ENCODE peak calls at places on chromosomes 7 and 10, in four cellular contexts. One of them, this sample, is unnamed.
A peak's percentile ranks its signal among the peaks of the same experiment; 100 is the strongest.

GRCh38 chr10:107409517-107409916 is 245.0 kb upstream of the SORCS1 start:
- DNase-seq in GM12878: no peak
- DNase-seq in PC-3: peak; percentile 49
- DNase-seq in astrocyte: peak; percentile 1
- DNase-seq in this sample: no peak

GRCh38 chr10:1061930-1062769 is 6.0 kb downstream of the WDR37 start:
- DNase-seq in PC-3: no peak
- DNase-seq in astrocyte: peak; percentile 85
- DNase-seq in GM12878: no peak
- DNase-seq in this sample: no peak

GRCh38 chr7:2493205-2493604 is 17.0 kb upstream of the GRIFIN start:
- DNase-seq in PC-3: no peak
- DNase-seq in astrocyte: no peak
- DNase-seq in GM12878: no peak
- DNase-seq in this sample: no peak

GRCh38 chr10:102208311-102209035 is 17.6 kb upstream of the ELOVL3 start:
- DNase-seq in astrocyte: peak; percentile 38
- DNase-seq in GM12878: no peak
- DNase-seq in PC-3: no peak
- DNase-seq in this sample: no peak

GRCh38 chr10:17533731-17534130 is 79.3 kb upstream of the ST8SIA6 start:
- DNase-seq in astrocyte: peak; percentile 73
- DNase-seq in GM12878: no peak
- DNase-seq in PC-3: no peak
- DNase-seq in this sample: no peak

GRCh38 chr7:47407136-47407535 is 174.8 kb downstream of the TNS3 start:
- DNase-seq in PC-3: no peak
- DNase-seq in astrocyte: no peak
- DNase-seq in GM12878: no peak
- DNase-seq in this sample: no peak

GRCh38 chr7:24152356-24152755 is 131.6 kb upstream of the NPY start:
- DNase-seq in astrocyte: no peak
- DNase-seq in GM12878: no peak
- DNase-seq in PC-3: peak; percentile 59
- DNase-seq in this sample: no peak

GRCh38 chr7:140774371-140774770 is 77.9 kb downstream of the NDUFB2 start:
- DNase-seq in PC-3: no peak
- DNase-seq in astrocyte: no peak
- DNase-seq in GM12878: no peak
- DNase-seq in this sample: no peak

GRCh38 chr10:105914432-105914831 is 1250.1 kb downstream of the SORCS1 start:
- DNase-seq in PC-3: no peak
- DNase-seq in astrocyte: no peak
- DNase-seq in GM12878: no peak
- DNase-seq in this sample: no peak

GRCh38 chr7:51223505-51223904 is 93.1 kb downstream of the COBL start:
- DNase-seq in astrocyte: no peak
- DNase-seq in GM12878: no peak
- DNase-seq in PC-3: no peak
- DNase-seq in this sample: no peak

GRCh38 chr7:143910473-143911248 is 8.7 kb upstream of the TCAF1 start:
- DNase-seq in PC-3: no peak
- DNase-seq in GM12878: no peak
- DNase-seq in astrocyte: no peak
- DNase-seq in this sample: no peak

GRCh38 chr7:145557805-145558204 is 558.8 kb upstream of the CNTNAP2 start:
- DNase-seq in astrocyte: no peak
- DNase-seq in GM12878: no peak
- DNase-seq in PC-3: no peak
- DNase-seq in this sample: no peak

GRCh38 chr10:45404770-45405120 is 30.7 kb downstream of the ALOX5 start:
- DNase-seq in PC-3: no peak
- DNase-seq in GM12878: no peak
- DNase-seq in astrocyte: no peak
- DNase-seq in this sample: no peak

GRCh38 chr7:148791506-148791905 is 92.6 kb downstream of the EZH2 start:
- DNase-seq in astrocyte: no peak
- DNase-seq in GM12878: no peak
- DNase-seq in PC-3: no peak
- DNase-seq in this sample: no peak

GRCh38 chr7:139772115-139772514 is 5.7 kb downstream of the HIPK2 start:
- DNase-seq in astrocyte: no peak
- DNase-seq in PC-3: peak; percentile 19
- DNase-seq in GM12878: no peak
- DNase-seq in this sample: no peak

GRCh38 chr10:100286051-100287033 is at the start of gene BLOC1S2:
- DNase-seq in PC-3: peak; percentile 83
- DNase-seq in GM12878: peak; percentile 61
- DNase-seq in astrocyte: peak; percentile 89
- DNase-seq in this sample: peak; percentile 69

GRCh38 chr7:26492816-26493215 is 201.2 kb downstream of the SNX10 start:
- DNase-seq in PC-3: no peak
- DNase-seq in GM12878: no peak
- DNase-seq in astrocyte: no peak
- DNase-seq in this sample: no peak

GRCh38 chr10:98450618-98451017 is 3.9 kb upstream of the HPS1 start:
- DNase-seq in astrocyte: no peak
- DNase-seq in PC-3: no peak
- DNase-seq in GM12878: no peak
- DNase-seq in this sample: no peak

GRCh38 chr7:31642681-31643115 is 44.3 kb upstream of the PPP1R17 start:
- DNase-seq in astrocyte: no peak
- DNase-seq in GM12878: no peak
- DNase-seq in PC-3: no peak
- DNase-seq in this sample: no peak

GRCh38 chr10:23081156-23081833 is 14.1 kb upstream of the MSRB2 start:
- DNase-seq in GM12878: no peak
- DNase-seq in PC-3: peak; percentile 47
- DNase-seq in astrocyte: no peak
- DNase-seq in this sample: no peak

GRCh38 chr7:101924171-101924570 is 106.7 kb downstream of the CUX1 start:
- DNase-seq in GM12878: no peak
- DNase-seq in astrocyte: peak; percentile 83
- DNase-seq in PC-3: peak; percentile 88
- DNase-seq in this sample: no peak

GRCh38 chr10:4770766-4771553 is 55.0 kb upstream of the AKR1E2 start:
- DNase-seq in astrocyte: peak; percentile 96
- DNase-seq in PC-3: peak; percentile 83
- DNase-seq in GM12878: no peak
- DNase-seq in this sample: peak; percentile 79

GRCh38 chr10:70761031-70761601 is 24.1 kb downstream of the TBATA start:
- DNase-seq in astrocyte: no peak
- DNase-seq in PC-3: peak; percentile 68
- DNase-seq in GM12878: no peak
- DNase-seq in this sample: no peak

GRCh38 chr10:114045738-114046458 is 2.2 kb downstream of the ADRB1 start:
- DNase-seq in GM12878: no peak
- DNase-seq in astrocyte: no peak
- DNase-seq in PC-3: no peak
- DNase-seq in this sample: no peak

GRCh38 chr7:107966701-107967100 is 36.3 kb downstream of the LAMB1 start:
- DNase-seq in astrocyte: peak; percentile 94
- DNase-seq in GM12878: no peak
- DNase-seq in PC-3: peak; percentile 89
- DNase-seq in this sample: no peak

GRCh38 chr10:91551856-91552255 is 81.0 kb downstream of the PPP1R3C start:
- DNase-seq in PC-3: peak; percentile 40
- DNase-seq in GM12878: no peak
- DNase-seq in astrocyte: peak; percentile 47
- DNase-seq in this sample: no peak

GRCh38 chr10:79078367-79079073 is 9.8 kb downstream of the ZMIZ1 start:
- DNase-seq in PC-3: no peak
- DNase-seq in astrocyte: no peak
- DNase-seq in GM12878: no peak
- DNase-seq in this sample: no peak

GRCh38 chr7:81534996-81535395 is 234.9 kb downstream of the HGF start:
- DNase-seq in GM12878: no peak
- DNase-seq in PC-3: no peak
- DNase-seq in astrocyte: peak; percentile 20
- DNase-seq in this sample: no peak

GRCh38 chr7:8378349-8379019 is 54.9 kb upstream of the NXPH1 start:
- DNase-seq in PC-3: no peak
- DNase-seq in astrocyte: no peak
- DNase-seq in GM12878: no peak
- DNase-seq in this sample: no peak

GRCh38 chr10:89327803-89328441 is at the start of gene IFIT3:
- DNase-seq in astrocyte: peak; percentile 95
- DNase-seq in PC-3: peak; percentile 80
- DNase-seq in GM12878: peak; percentile 62
- DNase-seq in this sample: no peak

GRCh38 chr7:131335639-131336400 is 8.1 kb downstream of the MKLN1 start:
- DNase-seq in PC-3: no peak
- DNase-seq in astrocyte: no peak
- DNase-seq in GM12878: no peak
- DNase-seq in this sample: no peak

GRCh38 chr10:2891073-2891769 is 176.1 kb upstream of the PFKP start:
- DNase-seq in PC-3: no peak
- DNase-seq in GM12878: no peak
- DNase-seq in astrocyte: no peak
- DNase-seq in this sample: no peak

GRCh38 chr10:96130326-96130758 is 245 bp downstream of the ZNF518A start:
- DNase-seq in PC-3: peak; percentile 7
- DNase-seq in astrocyte: peak; percentile 77
- DNase-seq in GM12878: no peak
- DNase-seq in this sample: no peak

DNA sequence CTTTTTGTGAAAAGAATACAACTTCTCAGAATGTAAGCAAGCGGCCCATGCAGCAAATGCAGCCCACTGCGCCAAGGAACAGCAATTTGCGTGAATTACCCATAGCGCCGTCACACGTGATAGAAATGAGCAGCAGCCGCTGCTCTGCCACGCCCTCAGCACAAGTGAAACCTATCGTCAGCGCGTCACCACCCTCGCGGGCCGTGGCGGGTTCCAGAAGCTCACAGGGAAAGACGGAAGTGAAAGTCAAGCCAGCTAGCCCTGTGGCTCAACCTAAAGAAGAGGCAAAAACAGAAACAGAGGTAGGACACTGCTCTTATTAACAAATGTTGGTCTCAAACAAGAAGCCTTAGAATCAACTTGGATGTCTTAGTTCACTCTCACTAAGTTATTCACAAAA is 70.5 kb downstream of the SHH start:
- DNase-seq in GM12878: no peak
- DNase-seq in PC-3: no peak
- DNase-seq in astrocyte: no peak
- DNase-seq in this sample: no peak
- H3K36me3 ChIP-seq in GM12878: peaks cover 18% of the 10 kb centered on the region
- H3K36me3 ChIP-seq in PC-3: peaks cover 61% of the 10 kb centered on the region
- H3K36me3 ChIP-seq in astrocyte: peaks cover 34% of the 10 kb centered on the region
- H3K36me3 ChIP-seq in this sample: peaks cover 16% of the 10 kb centered on the region

DNA sequence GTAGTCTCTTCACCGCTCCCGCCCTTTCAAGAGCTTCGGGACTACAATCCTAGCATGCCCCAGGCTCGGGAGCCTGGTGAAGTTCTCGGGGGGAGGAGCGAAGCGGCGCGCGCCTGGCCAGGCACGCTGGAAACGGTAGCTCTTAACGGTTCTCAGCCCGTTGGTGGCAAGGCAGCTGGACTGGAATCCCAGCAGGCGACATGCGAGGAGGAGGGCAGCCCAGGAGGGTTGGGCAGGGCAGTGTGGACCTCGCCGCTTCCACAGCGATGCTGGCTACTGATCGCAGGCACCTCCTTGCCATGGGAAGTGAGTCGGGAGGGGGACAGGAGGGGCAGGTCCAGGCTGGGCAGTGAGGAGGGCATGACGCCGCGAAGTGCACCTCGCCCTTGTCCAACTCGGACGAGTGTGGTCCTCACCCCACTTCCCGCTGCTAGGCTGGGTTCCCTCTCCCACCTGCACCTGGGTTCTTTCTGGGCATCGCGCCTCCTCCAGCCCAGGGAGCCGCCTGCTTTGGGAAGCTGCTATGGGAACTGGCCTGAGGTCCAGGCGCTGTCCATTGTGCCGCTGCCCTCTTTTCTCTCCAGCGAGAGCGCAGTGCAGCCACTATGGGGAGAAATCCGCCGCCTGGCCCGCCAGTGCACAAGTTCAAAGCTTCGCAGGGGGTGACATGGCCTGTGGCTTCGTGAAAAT is 367.8 kb upstream of the NUPR2 start:
- DNase-seq in astrocyte: no peak
- DNase-seq in GM12878: no peak
- DNase-seq in PC-3: no peak
- DNase-seq in this sample: no peak
- H3K9me3 ChIP-seq in astrocyte: peaks cover 33% of the 10 kb centered on the region
- H3K9me3 ChIP-seq in GM12878: no peaks in the 10 kb centered on the region
- H3K9me3 ChIP-seq in PC-3: peaks cover 11% of the 10 kb centered on the region
- H3K9me3 ChIP-seq in this sample: peaks cover 14% of the 10 kb centered on the region

DNA sequence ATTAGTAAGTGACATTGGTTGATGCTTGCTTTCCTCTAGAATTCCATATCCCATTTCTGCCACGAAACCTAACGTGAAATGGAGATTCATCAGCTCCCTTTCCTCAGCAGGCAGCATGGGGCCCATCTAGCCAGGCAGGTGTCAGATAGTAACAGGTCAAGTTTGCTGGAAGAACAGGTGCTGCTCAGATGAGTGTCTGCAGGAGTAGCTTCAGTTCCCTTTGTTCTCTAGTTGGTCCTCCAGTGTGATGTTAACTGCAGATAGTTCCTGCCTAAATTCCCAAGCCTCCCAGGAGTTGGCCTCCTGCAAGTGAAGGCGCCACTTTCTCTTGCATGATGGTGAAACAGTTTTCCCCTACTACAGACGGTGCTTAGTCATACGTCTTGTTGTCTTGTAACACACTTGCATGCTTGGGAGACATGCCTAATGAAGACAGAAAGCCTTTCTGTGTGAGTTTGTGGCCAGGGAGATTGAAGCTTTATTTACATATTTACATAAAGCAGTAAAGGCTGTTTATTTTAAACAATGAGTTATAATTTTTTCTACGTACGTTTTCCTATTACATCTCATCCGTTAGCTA is 175.4 kb downstream of the CHN2 start:
- DNase-seq in PC-3: no peak
- DNase-seq in GM12878: no peak
- DNase-seq in astrocyte: peak; percentile 11
- DNase-seq in this sample: no peak
- H3K4me2 ChIP-seq in PC-3: peak overlapping the region; percentile 56
- H3K4me2 ChIP-seq in GM12878: no peak overlapping the region
- H3K4me2 ChIP-seq in astrocyte: no peak overlapping the region
- H3K4me2 ChIP-seq in this sample: no peak overlapping the region

DNA sequence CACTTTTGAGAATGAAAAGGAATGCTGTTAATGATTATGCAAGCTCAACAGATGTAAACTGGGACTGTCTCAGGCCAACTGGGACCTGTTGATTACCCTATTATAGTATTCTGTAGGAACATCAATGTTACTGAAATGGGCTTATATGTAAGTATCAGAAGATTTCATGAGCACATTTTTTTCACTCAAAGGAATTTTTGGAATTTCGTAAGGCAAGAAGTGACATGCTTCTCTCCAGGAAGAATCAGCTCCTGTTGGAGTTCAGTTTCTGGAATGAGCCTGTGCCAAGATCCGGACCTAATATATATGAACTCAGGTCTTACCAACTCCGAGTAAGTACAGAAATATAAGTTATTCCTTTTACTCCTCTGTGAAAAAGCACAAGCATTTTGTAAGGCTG is 19.2 kb downstream of the NIPSNAP2 start:
- DNase-seq in astrocyte: no peak
- DNase-seq in GM12878: no peak
- DNase-seq in PC-3: no peak
- DNase-seq in this sample: no peak
- H3K36me3 ChIP-seq in astrocyte: peaks cover 52% of the 10 kb centered on the region
- H3K36me3 ChIP-seq in GM12878: peaks cover 19% of the 10 kb centered on the region
- H3K36me3 ChIP-seq in PC-3: peaks cover 45% of the 10 kb centered on the region
- H3K36me3 ChIP-seq in this sample: peaks cover 18% of the 10 kb centered on the region

This sample was measured in keratinocyte.